ENCODE peak calls at places on chromosomes 2 and 18, in eight cellular contexts. One of them, this sample, is unnamed.
A peak's percentile ranks its signal among the peaks of the same experiment; 100 is the strongest.

GRCh38 chr18:63433349-63433866 is 11.1 kb upstream of the VPS4B start:
- DNase-seq in psoas muscle: no peak
- DNase-seq in Panc1: no peak
- DNase-seq in fibroblast of pulmonary artery: peak; percentile 40
- DNase-seq in ureter: no peak
- DNase-seq in stimulated activated CD4-positive, alpha-beta T cell treated with anti-CD3 and anti-CD28 coated beads, Interleukin-4, amount 100 ng/mL, for 24 hours: no peak
- DNase-seq in stimulated activated CD8-positive, alpha-beta memory T cell treated with anti-CD3 and anti-CD28 coated beads, Interleukin-7, amount 100 ng/mL, for 1 hour: no peak
- DNase-seq in nephron progenitor cell: no peak
- DNase-seq in this sample: no peak

GRCh38 chr2:76268928-76269327 is 558.2 kb upstream of the GCFC2 start:
- DNase-seq in psoas muscle: no peak
- DNase-seq in stimulated activated CD4-positive, alpha-beta T cell treated with anti-CD3 and anti-CD28 coated beads, Interleukin-4, amount 100 ng/mL, for 24 hours: no peak
- DNase-seq in stimulated activated CD8-positive, alpha-beta memory T cell treated with anti-CD3 and anti-CD28 coated beads, Interleukin-7, amount 100 ng/mL, for 1 hour: no peak
- DNase-seq in nephron progenitor cell: no peak
- DNase-seq in fibroblast of pulmonary artery: peak; percentile 21
- DNase-seq in ureter: no peak
- DNase-seq in Panc1: no peak
- DNase-seq in this sample: no peak

GRCh38 chr2:160257742-160258577 is 57.9 kb upstream of the ITGB6 start:
- DNase-seq in Panc1: no peak
- DNase-seq in nephron progenitor cell: no peak
- DNase-seq in stimulated activated CD4-positive, alpha-beta T cell treated with anti-CD3 and anti-CD28 coated beads, Interleukin-4, amount 100 ng/mL, for 24 hours: no peak
- DNase-seq in stimulated activated CD8-positive, alpha-beta memory T cell treated with anti-CD3 and anti-CD28 coated beads, Interleukin-7, amount 100 ng/mL, for 1 hour: no peak
- DNase-seq in psoas muscle: no peak
- DNase-seq in ureter: no peak
- DNase-seq in fibroblast of pulmonary artery: no peak
- DNase-seq in this sample: no peak

GRCh38 chr18:76592981-76593381 is 97.9 kb upstream of the ZNF516 start:
- DNase-seq in nephron progenitor cell: no peak
- DNase-seq in fibroblast of pulmonary artery: peak; percentile 27
- DNase-seq in Panc1: no peak
- DNase-seq in stimulated activated CD8-positive, alpha-beta memory T cell treated with anti-CD3 and anti-CD28 coated beads, Interleukin-7, amount 100 ng/mL, for 1 hour: no peak
- DNase-seq in stimulated activated CD4-positive, alpha-beta T cell treated with anti-CD3 and anti-CD28 coated beads, Interleukin-4, amount 100 ng/mL, for 24 hours: no peak
- DNase-seq in psoas muscle: no peak
- DNase-seq in ureter: no peak
- DNase-seq in this sample: no peak

GRCh38 chr2:60453896-60454295 is 99.6 kb downstream of the BCL11A start:
- DNase-seq in stimulated activated CD8-positive, alpha-beta memory T cell treated with anti-CD3 and anti-CD28 coated beads, Interleukin-7, amount 100 ng/mL, for 1 hour: no peak
- DNase-seq in ureter: no peak
- DNase-seq in fibroblast of pulmonary artery: no peak
- DNase-seq in stimulated activated CD4-positive, alpha-beta T cell treated with anti-CD3 and anti-CD28 coated beads, Interleukin-4, amount 100 ng/mL, for 24 hours: no peak
- DNase-seq in psoas muscle: no peak
- DNase-seq in Panc1: no peak
- DNase-seq in nephron progenitor cell: no peak
- DNase-seq in this sample: no peak

GRCh38 chr2:120868366-120868765 is 132.7 kb downstream of the GLI2 start:
- DNase-seq in stimulated activated CD4-positive, alpha-beta T cell treated with anti-CD3 and anti-CD28 coated beads, Interleukin-4, amount 100 ng/mL, for 24 hours: no peak
- DNase-seq in Panc1: no peak
- DNase-seq in psoas muscle: peak; percentile 27
- DNase-seq in nephron progenitor cell: no peak
- DNase-seq in ureter: no peak
- DNase-seq in stimulated activated CD8-positive, alpha-beta memory T cell treated with anti-CD3 and anti-CD28 coated beads, Interleukin-7, amount 100 ng/mL, for 1 hour: no peak
- DNase-seq in fibroblast of pulmonary artery: no peak
- DNase-seq in this sample: no peak

GRCh38 chr2:61356261-61356957 is 114.5 kb downstream of the USP34 start:
- DNase-seq in nephron progenitor cell: no peak
- DNase-seq in fibroblast of pulmonary artery: peak; percentile 40
- DNase-seq in psoas muscle: no peak
- DNase-seq in stimulated activated CD4-positive, alpha-beta T cell treated with anti-CD3 and anti-CD28 coated beads, Interleukin-4, amount 100 ng/mL, for 24 hours: no peak
- DNase-seq in stimulated activated CD8-positive, alpha-beta memory T cell treated with anti-CD3 and anti-CD28 coated beads, Interleukin-7, amount 100 ng/mL, for 1 hour: no peak
- DNase-seq in ureter: no peak
- DNase-seq in Panc1: no peak
- DNase-seq in this sample: no peak

GRCh38 chr2:15975261-15975600 is 34.9 kb downstream of the MYCN start:
- DNase-seq in fibroblast of pulmonary artery: no peak
- DNase-seq in ureter: no peak
- DNase-seq in psoas muscle: no peak
- DNase-seq in stimulated activated CD8-positive, alpha-beta memory T cell treated with anti-CD3 and anti-CD28 coated beads, Interleukin-7, amount 100 ng/mL, for 1 hour: no peak
- DNase-seq in nephron progenitor cell: no peak
- DNase-seq in stimulated activated CD4-positive, alpha-beta T cell treated with anti-CD3 and anti-CD28 coated beads, Interleukin-4, amount 100 ng/mL, for 24 hours: no peak
- DNase-seq in Panc1: no peak
- DNase-seq in this sample: no peak

GRCh38 chr2:22282215-22282614 is 1102.8 kb upstream of the KLHL29 start:
- DNase-seq in Panc1: no peak
- DNase-seq in stimulated activated CD4-positive, alpha-beta T cell treated with anti-CD3 and anti-CD28 coated beads, Interleukin-4, amount 100 ng/mL, for 24 hours: no peak
- DNase-seq in stimulated activated CD8-positive, alpha-beta memory T cell treated with anti-CD3 and anti-CD28 coated beads, Interleukin-7, amount 100 ng/mL, for 1 hour: no peak
- DNase-seq in psoas muscle: no peak
- DNase-seq in fibroblast of pulmonary artery: peak; percentile 1
- DNase-seq in nephron progenitor cell: no peak
- DNase-seq in ureter: no peak
- DNase-seq in this sample: no peak

GRCh38 chr2:19933351-19933981 is 31.7 kb upstream of the TTC32 start:
- DNase-seq in psoas muscle: no peak
- DNase-seq in ureter: no peak
- DNase-seq in nephron progenitor cell: no peak
- DNase-seq in stimulated activated CD4-positive, alpha-beta T cell treated with anti-CD3 and anti-CD28 coated beads, Interleukin-4, amount 100 ng/mL, for 24 hours: no peak
- DNase-seq in fibroblast of pulmonary artery: peak; percentile 88
- DNase-seq in stimulated activated CD8-positive, alpha-beta memory T cell treated with anti-CD3 and anti-CD28 coated beads, Interleukin-7, amount 100 ng/mL, for 1 hour: no peak
- DNase-seq in Panc1: peak; percentile 84
- DNase-seq in this sample: no peak

GRCh38 chr2:100053499-100053898 is 88.9 kb downstream of the AFF3 start:
- DNase-seq in fibroblast of pulmonary artery: no peak
- DNase-seq in Panc1: no peak
- DNase-seq in stimulated activated CD8-positive, alpha-beta memory T cell treated with anti-CD3 and anti-CD28 coated beads, Interleukin-7, amount 100 ng/mL, for 1 hour: no peak
- DNase-seq in stimulated activated CD4-positive, alpha-beta T cell treated with anti-CD3 and anti-CD28 coated beads, Interleukin-4, amount 100 ng/mL, for 24 hours: no peak
- DNase-seq in psoas muscle: no peak
- DNase-seq in ureter: no peak
- DNase-seq in nephron progenitor cell: no peak
- DNase-seq in this sample: no peak

GRCh38 chr2:190910341-190911136 is 29.9 kb downstream of the GLS start:
- DNase-seq in stimulated activated CD8-positive, alpha-beta memory T cell treated with anti-CD3 and anti-CD28 coated beads, Interleukin-7, amount 100 ng/mL, for 1 hour: no peak
- DNase-seq in psoas muscle: no peak
- DNase-seq in stimulated activated CD4-positive, alpha-beta T cell treated with anti-CD3 and anti-CD28 coated beads, Interleukin-4, amount 100 ng/mL, for 24 hours: no peak
- DNase-seq in Panc1: no peak
- DNase-seq in ureter: no peak
- DNase-seq in nephron progenitor cell: no peak
- DNase-seq in fibroblast of pulmonary artery: peak; percentile 29
- DNase-seq in this sample: no peak

GRCh38 chr2:64015898-64016297 is 3.3 kb downstream of the VPS54 start:
- DNase-seq in psoas muscle: no peak
- DNase-seq in stimulated activated CD8-positive, alpha-beta memory T cell treated with anti-CD3 and anti-CD28 coated beads, Interleukin-7, amount 100 ng/mL, for 1 hour: no peak
- DNase-seq in stimulated activated CD4-positive, alpha-beta T cell treated with anti-CD3 and anti-CD28 coated beads, Interleukin-4, amount 100 ng/mL, for 24 hours: no peak
- DNase-seq in Panc1: no peak
- DNase-seq in nephron progenitor cell: no peak
- DNase-seq in ureter: no peak
- DNase-seq in fibroblast of pulmonary artery: no peak
- DNase-seq in this sample: no peak

GRCh38 chr2:1339757-1340515 is 73.3 kb upstream of the TPO start:
- DNase-seq in ureter: no peak
- DNase-seq in stimulated activated CD8-positive, alpha-beta memory T cell treated with anti-CD3 and anti-CD28 coated beads, Interleukin-7, amount 100 ng/mL, for 1 hour: no peak
- DNase-seq in nephron progenitor cell: no peak
- DNase-seq in fibroblast of pulmonary artery: no peak
- DNase-seq in Panc1: no peak
- DNase-seq in stimulated activated CD4-positive, alpha-beta T cell treated with anti-CD3 and anti-CD28 coated beads, Interleukin-4, amount 100 ng/mL, for 24 hours: no peak
- DNase-seq in psoas muscle: no peak
- DNase-seq in this sample: no peak

GRCh38 chr2:110991951-110992350 is 128.8 kb upstream of the BCL2L11 start:
- DNase-seq in ureter: no peak
- DNase-seq in psoas muscle: no peak
- DNase-seq in stimulated activated CD4-positive, alpha-beta T cell treated with anti-CD3 and anti-CD28 coated beads, Interleukin-4, amount 100 ng/mL, for 24 hours: no peak
- DNase-seq in nephron progenitor cell: no peak
- DNase-seq in fibroblast of pulmonary artery: no peak
- DNase-seq in stimulated activated CD8-positive, alpha-beta memory T cell treated with anti-CD3 and anti-CD28 coated beads, Interleukin-7, amount 100 ng/mL, for 1 hour: no peak
- DNase-seq in Panc1: no peak
- DNase-seq in this sample: no peak

GRCh38 chr18:56321470-56321869 is 316.9 kb downstream of the TXNL1 start:
- DNase-seq in Panc1: no peak
- DNase-seq in nephron progenitor cell: no peak
- DNase-seq in stimulated activated CD8-positive, alpha-beta memory T cell treated with anti-CD3 and anti-CD28 coated beads, Interleukin-7, amount 100 ng/mL, for 1 hour: no peak
- DNase-seq in stimulated activated CD4-positive, alpha-beta T cell treated with anti-CD3 and anti-CD28 coated beads, Interleukin-4, amount 100 ng/mL, for 24 hours: no peak
- DNase-seq in ureter: no peak
- DNase-seq in fibroblast of pulmonary artery: peak; percentile 3
- DNase-seq in psoas muscle: peak; percentile 66
- DNase-seq in this sample: no peak

GRCh38 chr2:118310016-118310877 is 222.0 kb downstream of the INSIG2 start:
- DNase-seq in fibroblast of pulmonary artery: peak; percentile 19
- DNase-seq in psoas muscle: peak; percentile 64
- DNase-seq in nephron progenitor cell: peak; percentile 37
- DNase-seq in Panc1: no peak
- DNase-seq in stimulated activated CD8-positive, alpha-beta memory T cell treated with anti-CD3 and anti-CD28 coated beads, Interleukin-7, amount 100 ng/mL, for 1 hour: peak; percentile 5
- DNase-seq in ureter: no peak
- DNase-seq in stimulated activated CD4-positive, alpha-beta T cell treated with anti-CD3 and anti-CD28 coated beads, Interleukin-4, amount 100 ng/mL, for 24 hours: peak; percentile 64
- DNase-seq in this sample: peak; percentile 33

GRCh38 chr2:128734521-128735295 is 416.0 kb upstream of the HS6ST1 start:
- DNase-seq in stimulated activated CD4-positive, alpha-beta T cell treated with anti-CD3 and anti-CD28 coated beads, Interleukin-4, amount 100 ng/mL, for 24 hours: no peak
- DNase-seq in psoas muscle: no peak
- DNase-seq in nephron progenitor cell: no peak
- DNase-seq in ureter: no peak
- DNase-seq in stimulated activated CD8-positive, alpha-beta memory T cell treated with anti-CD3 and anti-CD28 coated beads, Interleukin-7, amount 100 ng/mL, for 1 hour: no peak
- DNase-seq in fibroblast of pulmonary artery: peak; percentile 73
- DNase-seq in Panc1: no peak
- DNase-seq in this sample: no peak

GRCh38 chr18:31825772-31826171 is 65.1 kb upstream of the SLC25A52 start:
- DNase-seq in stimulated activated CD4-positive, alpha-beta T cell treated with anti-CD3 and anti-CD28 coated beads, Interleukin-4, amount 100 ng/mL, for 24 hours: no peak
- DNase-seq in Panc1: no peak
- DNase-seq in nephron progenitor cell: no peak
- DNase-seq in stimulated activated CD8-positive, alpha-beta memory T cell treated with anti-CD3 and anti-CD28 coated beads, Interleukin-7, amount 100 ng/mL, for 1 hour: no peak
- DNase-seq in fibroblast of pulmonary artery: no peak
- DNase-seq in psoas muscle: no peak
- DNase-seq in ureter: no peak
- DNase-seq in this sample: no peak

GRCh38 chr2:239246723-239247122 is 154.1 kb downstream of the HDAC4 start:
- DNase-seq in ureter: no peak
- DNase-seq in fibroblast of pulmonary artery: no peak
- DNase-seq in psoas muscle: peak; percentile 90
- DNase-seq in stimulated activated CD4-positive, alpha-beta T cell treated with anti-CD3 and anti-CD28 coated beads, Interleukin-4, amount 100 ng/mL, for 24 hours: no peak
- DNase-seq in stimulated activated CD8-positive, alpha-beta memory T cell treated with anti-CD3 and anti-CD28 coated beads, Interleukin-7, amount 100 ng/mL, for 1 hour: no peak
- DNase-seq in nephron progenitor cell: no peak
- DNase-seq in Panc1: no peak
- DNase-seq in this sample: no peak

GRCh38 chr18:55699233-55699765 is 111.3 kb upstream of the TCF4 start:
- DNase-seq in fibroblast of pulmonary artery: peak; percentile 5
- DNase-seq in psoas muscle: no peak
- DNase-seq in stimulated activated CD4-positive, alpha-beta T cell treated with anti-CD3 and anti-CD28 coated beads, Interleukin-4, amount 100 ng/mL, for 24 hours: no peak
- DNase-seq in Panc1: no peak
- DNase-seq in nephron progenitor cell: no peak
- DNase-seq in stimulated activated CD8-positive, alpha-beta memory T cell treated with anti-CD3 and anti-CD28 coated beads, Interleukin-7, amount 100 ng/mL, for 1 hour: no peak
- DNase-seq in ureter: no peak
- DNase-seq in this sample: no peak

GRCh38 chr2:167767858-167768257 is 479.5 kb downstream of the STK39 start:
- DNase-seq in stimulated activated CD8-positive, alpha-beta memory T cell treated with anti-CD3 and anti-CD28 coated beads, Interleukin-7, amount 100 ng/mL, for 1 hour: no peak
- DNase-seq in ureter: no peak
- DNase-seq in stimulated activated CD4-positive, alpha-beta T cell treated with anti-CD3 and anti-CD28 coated beads, Interleukin-4, amount 100 ng/mL, for 24 hours: no peak
- DNase-seq in nephron progenitor cell: no peak
- DNase-seq in fibroblast of pulmonary artery: no peak
- DNase-seq in psoas muscle: no peak
- DNase-seq in Panc1: no peak
- DNase-seq in this sample: no peak

GRCh38 chr2:151851761-151852160 is 23.5 kb upstream of the ARL5A start:
- DNase-seq in nephron progenitor cell: no peak
- DNase-seq in ureter: no peak
- DNase-seq in psoas muscle: no peak
- DNase-seq in stimulated activated CD8-positive, alpha-beta memory T cell treated with anti-CD3 and anti-CD28 coated beads, Interleukin-7, amount 100 ng/mL, for 1 hour: no peak
- DNase-seq in fibroblast of pulmonary artery: no peak
- DNase-seq in stimulated activated CD4-positive, alpha-beta T cell treated with anti-CD3 and anti-CD28 coated beads, Interleukin-4, amount 100 ng/mL, for 24 hours: no peak
- DNase-seq in Panc1: no peak
- DNase-seq in this sample: no peak

GRCh38 chr2:217064234-217065103 is 204.6 kb upstream of the TNP1 start:
- DNase-seq in ureter: no peak
- DNase-seq in stimulated activated CD8-positive, alpha-beta memory T cell treated with anti-CD3 and anti-CD28 coated beads, Interleukin-7, amount 100 ng/mL, for 1 hour: no peak
- DNase-seq in fibroblast of pulmonary artery: peak; percentile 70
- DNase-seq in stimulated activated CD4-positive, alpha-beta T cell treated with anti-CD3 and anti-CD28 coated beads, Interleukin-4, amount 100 ng/mL, for 24 hours: no peak
- DNase-seq in nephron progenitor cell: no peak
- DNase-seq in psoas muscle: peak; percentile 63
- DNase-seq in Panc1: no peak
- DNase-seq in this sample: no peak

GRCh38 chr2:98479959-98480524 is 35.4 kb downstream of the INPP4A start:
- DNase-seq in fibroblast of pulmonary artery: peak; percentile 70
- DNase-seq in psoas muscle: peak; percentile 71
- DNase-seq in ureter: peak; percentile 64
- DNase-seq in stimulated activated CD8-positive, alpha-beta memory T cell treated with anti-CD3 and anti-CD28 coated beads, Interleukin-7, amount 100 ng/mL, for 1 hour: no peak
- DNase-seq in nephron progenitor cell: no peak
- DNase-seq in stimulated activated CD4-positive, alpha-beta T cell treated with anti-CD3 and anti-CD28 coated beads, Interleukin-4, amount 100 ng/mL, for 24 hours: peak; percentile 59
- DNase-seq in Panc1: no peak
- DNase-seq in this sample: no peak

GRCh38 chr2:222468338-222468737 is 44.0 kb downstream of the SGPP2 start:
- DNase-seq in stimulated activated CD8-positive, alpha-beta memory T cell treated with anti-CD3 and anti-CD28 coated beads, Interleukin-7, amount 100 ng/mL, for 1 hour: no peak
- DNase-seq in stimulated activated CD4-positive, alpha-beta T cell treated with anti-CD3 and anti-CD28 coated beads, Interleukin-4, amount 100 ng/mL, for 24 hours: no peak
- DNase-seq in psoas muscle: no peak
- DNase-seq in nephron progenitor cell: no peak
- DNase-seq in fibroblast of pulmonary artery: peak; percentile 16
- DNase-seq in ureter: no peak
- DNase-seq in Panc1: no peak
- DNase-seq in this sample: no peak

GRCh38 chr2:102050854-102051391 is 59.2 kb downstream of the IL1R2 start:
- DNase-seq in fibroblast of pulmonary artery: peak; percentile 99
- DNase-seq in nephron progenitor cell: no peak
- DNase-seq in Panc1: no peak
- DNase-seq in ureter: peak; percentile 88
- DNase-seq in stimulated activated CD8-positive, alpha-beta memory T cell treated with anti-CD3 and anti-CD28 coated beads, Interleukin-7, amount 100 ng/mL, for 1 hour: no peak
- DNase-seq in psoas muscle: peak; percentile 89
- DNase-seq in stimulated activated CD4-positive, alpha-beta T cell treated with anti-CD3 and anti-CD28 coated beads, Interleukin-4, amount 100 ng/mL, for 24 hours: no peak
- DNase-seq in this sample: no peak

GRCh38 chr2:112646102-112646719 is 472 bp downstream of the SLC20A1 start:
- DNase-seq in ureter: no peak
- DNase-seq in psoas muscle: no peak
- DNase-seq in stimulated activated CD8-positive, alpha-beta memory T cell treated with anti-CD3 and anti-CD28 coated beads, Interleukin-7, amount 100 ng/mL, for 1 hour: no peak
- DNase-seq in stimulated activated CD4-positive, alpha-beta T cell treated with anti-CD3 and anti-CD28 coated beads, Interleukin-4, amount 100 ng/mL, for 24 hours: no peak
- DNase-seq in fibroblast of pulmonary artery: no peak
- DNase-seq in Panc1: no peak
- DNase-seq in nephron progenitor cell: no peak
- DNase-seq in this sample: peak; percentile 48

GRCh38 chr18:55096261-55097026 is 137.2 kb upstream of the CCDC68 start:
- DNase-seq in ureter: no peak
- DNase-seq in stimulated activated CD8-positive, alpha-beta memory T cell treated with anti-CD3 and anti-CD28 coated beads, Interleukin-7, amount 100 ng/mL, for 1 hour: no peak
- DNase-seq in psoas muscle: peak; percentile 53
- DNase-seq in fibroblast of pulmonary artery: peak; percentile 80
- DNase-seq in stimulated activated CD4-positive, alpha-beta T cell treated with anti-CD3 and anti-CD28 coated beads, Interleukin-4, amount 100 ng/mL, for 24 hours: no peak
- DNase-seq in nephron progenitor cell: no peak
- DNase-seq in Panc1: no peak
- DNase-seq in this sample: no peak